ENCODE peak calls at places on chromosome 14, in four cellular contexts. One of them, this sample, is unnamed.
A peak's percentile ranks its signal among the peaks of the same experiment; 100 is the strongest.

GRCh38 chr14:63343878-63344277 is 25.1 kb upstream of the GPHB5 start:
- DNase-seq in K562: no peak
- DNase-seq in HepG2: no peak
- DNase-seq in GM12878: no peak
- DNase-seq in this sample: no peak

GRCh38 chr14:104101651-104102281 is 16.3 kb downstream of the ASPG start:
- DNase-seq in K562: no peak
- DNase-seq in HepG2: no peak
- DNase-seq in GM12878: no peak
- DNase-seq in this sample: no peak

GRCh38 chr14:51479584-51480305 is 172.0 kb upstream of the FRMD6 start:
- DNase-seq in K562: no peak
- DNase-seq in HepG2: no peak
- DNase-seq in GM12878: peak; percentile 9
- DNase-seq in this sample: no peak

GRCh38 chr14:50920482-50921225 is 23.6 kb downstream of the PYGL start:
- DNase-seq in K562: no peak
- DNase-seq in HepG2: peak; percentile 90
- DNase-seq in GM12878: no peak
- DNase-seq in this sample: no peak

GRCh38 chr14:56351861-56352260 is 227.7 kb upstream of the TMEM260 start:
- DNase-seq in K562: no peak
- DNase-seq in HepG2: no peak
- DNase-seq in GM12878: no peak
- DNase-seq in this sample: no peak

GRCh38 chr14:47278233-47278842 is 397.1 kb downstream of the MDGA2 start:
- DNase-seq in K562: peak; percentile 5
- DNase-seq in HepG2: peak; percentile 11
- DNase-seq in GM12878: no peak
- DNase-seq in this sample: peak; percentile 60

GRCh38 chr14:26597136-26598080 is at the start of gene NOVA1:
- DNase-seq in K562: no peak
- DNase-seq in HepG2: no peak
- DNase-seq in GM12878: no peak
- DNase-seq in this sample: peak; percentile 12

GRCh38 chr14:33275879-33276278 is 337.2 kb downstream of the NPAS3 start:
- DNase-seq in K562: no peak
- DNase-seq in HepG2: no peak
- DNase-seq in GM12878: no peak
- DNase-seq in this sample: no peak

GRCh38 chr14:104085032-104085888 is at the start of gene ASPG:
- DNase-seq in K562: peak; percentile 83
- DNase-seq in HepG2: no peak
- DNase-seq in GM12878: no peak
- DNase-seq in this sample: peak; percentile 69

GRCh38 chr14:25820368-25820767 is 770.4 kb upstream of the STXBP6 start:
- DNase-seq in K562: no peak
- DNase-seq in HepG2: no peak
- DNase-seq in GM12878: no peak
- DNase-seq in this sample: no peak

GRCh38 chr14:80425686-80426085 is 214.4 kb upstream of the DIO2 start:
- DNase-seq in K562: no peak
- DNase-seq in HepG2: no peak
- DNase-seq in GM12878: no peak
- DNase-seq in this sample: no peak

GRCh38 chr14:54339771-54340170 is 57.0 kb upstream of the CDKN3 start:
- DNase-seq in K562: no peak
- DNase-seq in HepG2: no peak
- DNase-seq in GM12878: no peak
- DNase-seq in this sample: no peak

GRCh38 chr14:89534896-89535615 is 118.0 kb upstream of the FOXN3 start:
- DNase-seq in K562: no peak
- DNase-seq in HepG2: no peak
- DNase-seq in GM12878: no peak
- DNase-seq in this sample: no peak

GRCh38 chr14:24999157-24999556 is 50.8 kb downstream of the STXBP6 start:
- DNase-seq in K562: no peak
- DNase-seq in HepG2: no peak
- DNase-seq in GM12878: no peak
- DNase-seq in this sample: no peak

GRCh38 chr14:72562300-72562699 is 331.6 kb downstream of the DPF3 start:
- DNase-seq in K562: no peak
- DNase-seq in HepG2: no peak
- DNase-seq in GM12878: no peak
- DNase-seq in this sample: no peak

GRCh38 chr14:87573581-87573980 is 419.4 kb downstream of the GALC start:
- DNase-seq in K562: no peak
- DNase-seq in HepG2: no peak
- DNase-seq in GM12878: no peak
- DNase-seq in this sample: no peak

GRCh38 chr14:45426685-45427282 is 173.8 kb upstream of the MIS18BP1 start:
- DNase-seq in K562: peak; percentile 9
- DNase-seq in HepG2: peak; percentile 49
- DNase-seq in GM12878: peak; percentile 4
- DNase-seq in this sample: peak; percentile 45

GRCh38 chr14:95140060-95140858 is 17.1 kb downstream of the DICER1 start:
- DNase-seq in K562: no peak
- DNase-seq in HepG2: no peak
- DNase-seq in GM12878: no peak
- DNase-seq in this sample: no peak

GRCh38 chr14:37721976-37722659 is 126.7 kb downstream of the TTC6 start:
- DNase-seq in K562: no peak
- DNase-seq in HepG2: peak; percentile 85
- DNase-seq in GM12878: no peak
- DNase-seq in this sample: no peak

GRCh38 chr14:65352964-65353530 is 59.5 kb upstream of the FUT8 start:
- DNase-seq in K562: no peak
- DNase-seq in HepG2: no peak
- DNase-seq in GM12878: no peak
- DNase-seq in this sample: no peak

DNA sequence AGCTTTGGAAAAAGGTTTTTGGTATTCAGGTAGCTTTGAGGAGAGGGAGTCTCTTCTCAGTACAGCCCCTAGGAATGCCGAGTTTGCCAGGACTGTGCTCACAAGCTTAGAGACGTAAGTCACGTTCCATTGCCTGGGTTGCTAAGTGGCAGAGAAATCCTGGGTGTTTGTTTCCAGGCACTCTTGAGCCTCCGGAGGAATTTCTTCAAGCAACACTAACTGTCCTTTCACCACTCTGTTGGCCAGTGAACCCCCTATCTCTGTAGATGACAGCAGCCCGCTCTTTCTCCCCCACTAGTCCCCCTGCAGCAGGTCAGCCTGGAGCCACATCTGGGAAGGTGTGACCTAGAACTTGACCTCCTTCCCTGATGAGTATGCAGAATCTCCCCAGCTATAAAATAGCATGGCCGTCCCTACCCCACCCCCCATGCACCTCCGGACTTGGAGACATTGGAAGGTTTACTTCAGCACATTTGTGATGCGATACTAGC is 162.7 kb downstream of the ZFP36L1 start:
- DNase-seq in K562: peak; percentile 46
- DNase-seq in HepG2: no peak
- DNase-seq in GM12878: no peak
- DNase-seq in this sample: no peak
- TF ChIP-seq BHLHE40 in K562: no peak
- TF ChIP-seq BHLHE40 in HepG2: no peak
- TF ChIP-seq BHLHE40 in GM12878: no peak
- TF ChIP-seq BHLHE40 in this sample: no peak

DNA sequence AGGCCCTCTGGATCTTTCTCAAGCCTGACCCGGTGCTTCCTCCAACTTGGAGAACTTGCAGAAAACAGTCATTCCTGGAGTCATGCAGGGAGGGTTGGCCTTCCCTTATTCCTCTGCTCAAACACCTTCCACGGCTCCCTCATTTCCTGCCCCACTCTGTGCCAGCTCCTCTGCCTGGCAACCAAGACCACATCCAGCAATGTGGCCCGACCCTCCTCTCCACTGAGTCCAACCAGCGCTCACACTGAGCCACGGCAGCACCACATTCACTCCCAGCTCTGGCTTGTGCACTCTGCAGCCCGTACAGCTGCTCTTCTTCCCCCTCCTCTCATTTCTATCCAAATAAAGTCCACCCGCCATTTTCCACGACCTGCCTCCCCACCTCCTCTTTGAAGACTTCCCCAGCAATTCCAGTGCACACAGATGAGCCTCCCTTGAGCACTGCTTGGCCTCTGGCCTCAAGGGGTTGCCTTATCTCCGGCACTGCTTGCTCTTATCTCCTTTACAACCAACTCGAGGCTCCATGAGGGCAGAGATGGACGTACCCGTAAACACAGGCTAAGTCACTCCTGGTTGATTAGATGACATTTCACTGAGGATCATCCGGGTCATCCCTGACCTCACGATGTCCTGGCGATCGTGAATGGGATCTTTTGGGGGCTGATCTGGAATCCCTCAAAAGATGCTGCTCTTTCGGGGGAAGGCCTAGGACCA is 5.4 kb downstream of the PGF start:
- DNase-seq in K562: no peak
- DNase-seq in HepG2: no peak
- DNase-seq in GM12878: no peak
- DNase-seq in this sample: no peak
- TF ChIP-seq SP1 in K562: no peak
- TF ChIP-seq SP1 in HepG2: no peak
- TF ChIP-seq SP1 in GM12878: no peak
- TF ChIP-seq SP1 in this sample: no peak

GRCh38 chr14:101402936-101403660 is 158.2 kb upstream of the DIO3 start:
- DNase-seq in K562: no peak
- DNase-seq in HepG2: no peak
- DNase-seq in GM12878: no peak
- DNase-seq in this sample: no peak
- TF ChIP-seq FOXM1 in K562: no peak
- TF ChIP-seq FOXM1 in HepG2: no peak
- TF ChIP-seq FOXM1 in GM12878: no peak
- TF ChIP-seq FOXM1 in this sample: no peak

DNA sequence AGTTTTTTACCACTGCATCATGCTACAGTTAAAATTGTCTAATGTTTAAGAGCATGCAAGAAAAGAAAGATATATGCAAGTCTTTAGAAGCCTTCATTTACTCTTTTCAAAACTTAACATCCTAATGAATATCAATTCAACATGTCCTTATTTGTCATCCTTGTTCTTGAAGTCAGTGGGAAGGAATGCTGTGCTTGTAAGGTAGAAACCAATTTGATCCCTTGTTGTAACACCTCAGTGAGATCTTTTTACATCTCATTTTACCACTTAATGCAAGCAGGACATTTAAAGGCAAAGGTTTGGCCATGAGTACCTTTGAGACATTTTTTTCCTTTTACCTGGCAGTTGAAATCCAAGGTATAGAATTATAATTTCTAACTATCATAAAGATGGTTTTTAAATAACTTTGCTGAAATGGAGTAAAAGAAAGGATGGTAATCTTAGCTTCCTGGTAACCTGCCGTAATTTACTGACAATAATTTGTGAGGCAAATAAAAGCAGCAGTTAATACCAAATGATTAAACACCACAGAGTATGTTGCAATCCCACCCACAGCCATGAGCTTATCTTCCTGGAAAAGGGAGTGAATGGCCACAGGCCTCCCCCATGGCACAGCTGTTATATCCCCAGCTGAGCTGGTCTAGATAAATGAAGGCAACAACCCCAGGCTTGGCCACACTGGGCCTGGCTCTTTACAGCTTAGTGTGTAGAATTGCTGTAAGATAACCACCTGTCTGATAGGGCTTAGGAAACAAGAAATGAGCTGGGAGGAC is 33.2 kb upstream of the STRN3 start:
- DNase-seq in K562: peak; percentile 83
- DNase-seq in HepG2: peak; percentile 70
- DNase-seq in GM12878: no peak
- DNase-seq in this sample: peak; percentile 12
- TF ChIP-seq BHLHE40 in K562: peak; percentile 70
- TF ChIP-seq BHLHE40 in HepG2: no peak
- TF ChIP-seq BHLHE40 in GM12878: no peak
- TF ChIP-seq BHLHE40 in this sample: no peak

GRCh38 chr14:23240661-23241060 is 2.9 kb downstream of the RNF212B start:
- DNase-seq in K562: no peak
- DNase-seq in HepG2: no peak
- DNase-seq in GM12878: no peak
- DNase-seq in this sample: no peak

GRCh38 chr14:23242076-23242475 is 4.3 kb downstream of the RNF212B start:
- DNase-seq in K562: no peak
- DNase-seq in HepG2: no peak
- DNase-seq in GM12878: no peak
- DNase-seq in this sample: no peak

DNA sequence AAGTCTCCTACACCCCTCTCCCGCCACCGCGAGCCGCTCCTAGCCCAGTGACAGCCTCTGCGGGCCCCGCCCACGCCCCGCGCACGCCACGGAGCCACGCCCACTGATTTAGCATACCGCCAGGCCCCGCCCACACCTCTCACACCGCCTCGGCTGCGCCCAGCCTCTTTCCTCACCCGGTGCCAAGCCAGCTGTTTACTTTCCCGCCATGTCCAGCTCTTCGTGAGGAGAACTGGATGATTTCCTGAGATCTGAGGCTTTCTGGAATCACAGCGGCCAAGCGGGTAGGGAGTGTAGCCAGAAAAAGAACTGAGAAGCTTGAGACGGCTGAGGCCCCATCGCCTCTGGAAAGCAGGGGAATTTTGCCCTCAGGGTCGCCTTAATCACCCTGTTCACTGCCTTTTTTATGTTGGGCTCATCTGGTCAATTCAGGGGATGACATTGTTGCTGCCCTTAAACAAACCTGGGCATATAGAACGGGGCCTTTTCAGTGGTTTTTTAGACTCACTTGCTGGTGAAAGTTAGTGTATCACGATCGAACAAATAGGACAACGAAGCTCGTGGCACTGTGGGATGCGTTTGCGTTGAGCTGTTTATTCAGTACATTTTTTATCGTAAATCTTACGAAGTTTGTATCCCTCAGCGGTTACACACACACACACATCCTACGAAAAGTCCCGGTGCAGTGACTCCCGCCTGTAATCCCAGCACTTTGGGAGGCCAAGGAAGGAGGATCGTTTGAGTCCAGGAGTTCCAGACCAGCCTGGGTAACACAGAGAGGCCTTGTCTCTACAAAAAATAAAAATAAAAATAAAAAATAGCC is at the start of gene RNF212B:
- DNase-seq in K562: peak; percentile 95
- DNase-seq in HepG2: peak; percentile 80
- DNase-seq in GM12878: no peak
- DNase-seq in this sample: peak; percentile 78
- TF ChIP-seq SP1 in K562: peak; percentile 95
- TF ChIP-seq SP1 in HepG2: peak; percentile 74
- TF ChIP-seq SP1 in GM12878: peak; percentile 17
- TF ChIP-seq SP1 in this sample: no peak

GRCh38 chr14:106846218-106846617 is 1319.8 kb downstream of the TMEM121 start:
- DNase-seq in K562: no peak
- DNase-seq in HepG2: no peak
- DNase-seq in GM12878: no peak
- DNase-seq in this sample: no peak
- TF ChIP-seq FOXM1 in K562: no peak
- TF ChIP-seq FOXM1 in HepG2: no peak
- TF ChIP-seq FOXM1 in GM12878: no peak
- TF ChIP-seq FOXM1 in this sample: no peak

DNA sequence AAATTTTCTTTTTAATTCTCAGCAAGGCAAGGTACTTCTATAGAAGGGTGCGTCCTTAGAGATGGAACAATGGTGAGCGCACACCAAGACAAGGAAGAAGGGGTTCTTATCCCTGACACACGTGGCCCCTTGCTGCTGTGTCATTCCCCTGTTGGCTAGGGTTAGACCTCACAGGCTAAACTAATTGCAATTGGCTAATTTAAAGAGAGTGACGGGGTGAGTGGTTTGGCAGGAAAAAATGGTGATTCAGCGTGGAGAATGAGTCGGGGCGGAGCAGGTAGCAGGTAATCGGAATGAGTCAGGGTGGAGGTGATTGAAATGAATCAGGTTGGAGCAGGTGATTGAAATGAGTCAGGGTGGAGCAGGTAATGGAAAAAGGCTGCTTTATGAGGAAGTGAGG is 36.3 kb upstream of the HECTD1 start:
- DNase-seq in K562: no peak
- DNase-seq in HepG2: no peak
- DNase-seq in GM12878: no peak
- DNase-seq in this sample: no peak
- TF ChIP-seq BHLHE40 in K562: peak; percentile 26
- TF ChIP-seq BHLHE40 in HepG2: no peak
- TF ChIP-seq BHLHE40 in GM12878: no peak
- TF ChIP-seq BHLHE40 in this sample: no peak

This sample was measured in HEK293T.